ENCODE peak calls at places on chromosomes 7 and 10, in ten cellular contexts. One of them, this sample, is unnamed.

GRCh38 chr7:1030444-1031070 is 13.8 kb upstream of the GPR146 start:
- DNase-seq in fibroblast of pulmonary artery: no peak
- DNase-seq in heart right ventricle: no peak
- DNase-seq in CD8-positive, alpha-beta T cell: no peak
- DNase-seq in left lung: no peak
- DNase-seq in cardiac fibroblast: no peak
- DNase-seq in tibial artery: no peak
- DNase-seq in astrocyte of the spinal cord: no peak
- DNase-seq in choroid plexus epithelial cell: no peak
- DNase-seq in stomach: no peak
- DNase-seq in this sample: no peak

GRCh38 chr7:18698258-18698734 is 202.7 kb downstream of the HDAC9 start:
- DNase-seq in fibroblast of pulmonary artery: no peak
- DNase-seq in heart right ventricle: no peak
- DNase-seq in CD8-positive, alpha-beta T cell: no peak
- DNase-seq in left lung: no peak
- DNase-seq in cardiac fibroblast: no peak
- DNase-seq in tibial artery: no peak
- DNase-seq in astrocyte of the spinal cord: no peak
- DNase-seq in choroid plexus epithelial cell: no peak
- DNase-seq in stomach: no peak
- DNase-seq in this sample: no peak

GRCh38 chr10:28214185-28214584 is 88.7 kb downstream of the MPP7 start:
- DNase-seq in fibroblast of pulmonary artery: no peak
- DNase-seq in heart right ventricle: no peak
- DNase-seq in CD8-positive, alpha-beta T cell: no peak
- DNase-seq in left lung: no peak
- DNase-seq in cardiac fibroblast: no peak
- DNase-seq in tibial artery: no peak
- DNase-seq in astrocyte of the spinal cord: no peak
- DNase-seq in choroid plexus epithelial cell: no peak
- DNase-seq in stomach: no peak
- DNase-seq in this sample: no peak

GRCh38 chr10:43691503-43691902 is 42.8 kb upstream of the ZNF32 start:
- DNase-seq in fibroblast of pulmonary artery: peak
- DNase-seq in heart right ventricle: no peak
- DNase-seq in CD8-positive, alpha-beta T cell: no peak
- DNase-seq in left lung: no peak
- DNase-seq in cardiac fibroblast: peak
- DNase-seq in tibial artery: no peak
- DNase-seq in astrocyte of the spinal cord: no peak
- DNase-seq in choroid plexus epithelial cell: no peak
- DNase-seq in stomach: no peak
- DNase-seq in this sample: peak

GRCh38 chr10:88979153-88979562 is 11.4 kb upstream of the FAS start:
- DNase-seq in fibroblast of pulmonary artery: peak
- DNase-seq in heart right ventricle: no peak
- DNase-seq in CD8-positive, alpha-beta T cell: no peak
- DNase-seq in left lung: peak
- DNase-seq in cardiac fibroblast: peak
- DNase-seq in tibial artery: peak
- DNase-seq in astrocyte of the spinal cord: peak
- DNase-seq in choroid plexus epithelial cell: peak
- DNase-seq in stomach: no peak
- DNase-seq in this sample: peak

GRCh38 chr10:17847586-17848296 is 38.6 kb downstream of the MRC1 start:
- DNase-seq in fibroblast of pulmonary artery: peak
- DNase-seq in heart right ventricle: no peak
- DNase-seq in CD8-positive, alpha-beta T cell: no peak
- DNase-seq in left lung: no peak
- DNase-seq in cardiac fibroblast: peak
- DNase-seq in tibial artery: no peak
- DNase-seq in astrocyte of the spinal cord: peak
- DNase-seq in choroid plexus epithelial cell: peak
- DNase-seq in stomach: no peak
- DNase-seq in this sample: peak

GRCh38 chr10:70985824-70986336 is 97.5 kb upstream of the PCBD1 start:
- DNase-seq in fibroblast of pulmonary artery: no peak
- DNase-seq in heart right ventricle: peak
- DNase-seq in CD8-positive, alpha-beta T cell: no peak
- DNase-seq in left lung: no peak
- DNase-seq in cardiac fibroblast: no peak
- DNase-seq in tibial artery: no peak
- DNase-seq in astrocyte of the spinal cord: no peak
- DNase-seq in choroid plexus epithelial cell: no peak
- DNase-seq in stomach: peak
- DNase-seq in this sample: no peak

GRCh38 chr10:18229839-18230238 is 89.6 kb downstream of the CACNB2 start:
- DNase-seq in fibroblast of pulmonary artery: no peak
- DNase-seq in heart right ventricle: no peak
- DNase-seq in CD8-positive, alpha-beta T cell: no peak
- DNase-seq in left lung: no peak
- DNase-seq in cardiac fibroblast: no peak
- DNase-seq in tibial artery: no peak
- DNase-seq in astrocyte of the spinal cord: no peak
- DNase-seq in choroid plexus epithelial cell: peak
- DNase-seq in stomach: no peak
- DNase-seq in this sample: peak

GRCh38 chr10:125104559-125104958 is 55.8 kb downstream of the CTBP2 start:
- DNase-seq in fibroblast of pulmonary artery: no peak
- DNase-seq in heart right ventricle: no peak
- DNase-seq in CD8-positive, alpha-beta T cell: no peak
- DNase-seq in left lung: no peak
- DNase-seq in cardiac fibroblast: no peak
- DNase-seq in tibial artery: no peak
- DNase-seq in astrocyte of the spinal cord: no peak
- DNase-seq in choroid plexus epithelial cell: no peak
- DNase-seq in stomach: peak
- DNase-seq in this sample: no peak

GRCh38 chr7:52257890-52258289 is 777.5 kb upstream of the POM121L12 start:
- DNase-seq in fibroblast of pulmonary artery: no peak
- DNase-seq in heart right ventricle: peak
- DNase-seq in CD8-positive, alpha-beta T cell: no peak
- DNase-seq in left lung: no peak
- DNase-seq in cardiac fibroblast: no peak
- DNase-seq in tibial artery: no peak
- DNase-seq in astrocyte of the spinal cord: no peak
- DNase-seq in choroid plexus epithelial cell: no peak
- DNase-seq in stomach: no peak
- DNase-seq in this sample: no peak

GRCh38 chr7:48173983-48174382 is 2.7 kb downstream of the ABCA13 start:
- DNase-seq in fibroblast of pulmonary artery: peak
- DNase-seq in heart right ventricle: no peak
- DNase-seq in CD8-positive, alpha-beta T cell: no peak
- DNase-seq in left lung: no peak
- DNase-seq in cardiac fibroblast: no peak
- DNase-seq in tibial artery: no peak
- DNase-seq in astrocyte of the spinal cord: peak
- DNase-seq in choroid plexus epithelial cell: peak
- DNase-seq in stomach: no peak
- DNase-seq in this sample: peak

GRCh38 chr7:150339369-150339768 is 2.1 kb downstream of the RARRES2 start:
- DNase-seq in fibroblast of pulmonary artery: no peak
- DNase-seq in heart right ventricle: no peak
- DNase-seq in CD8-positive, alpha-beta T cell: no peak
- DNase-seq in left lung: no peak
- DNase-seq in cardiac fibroblast: no peak
- DNase-seq in tibial artery: no peak
- DNase-seq in astrocyte of the spinal cord: no peak
- DNase-seq in choroid plexus epithelial cell: peak
- DNase-seq in stomach: no peak
- DNase-seq in this sample: no peak

GRCh38 chr7:105367458-105367857 is 21.3 kb downstream of the SRPK2 start:
- DNase-seq in fibroblast of pulmonary artery: no peak
- DNase-seq in heart right ventricle: no peak
- DNase-seq in CD8-positive, alpha-beta T cell: no peak
- DNase-seq in left lung: no peak
- DNase-seq in cardiac fibroblast: no peak
- DNase-seq in tibial artery: no peak
- DNase-seq in astrocyte of the spinal cord: no peak
- DNase-seq in choroid plexus epithelial cell: no peak
- DNase-seq in stomach: no peak
- DNase-seq in this sample: no peak

DNA sequence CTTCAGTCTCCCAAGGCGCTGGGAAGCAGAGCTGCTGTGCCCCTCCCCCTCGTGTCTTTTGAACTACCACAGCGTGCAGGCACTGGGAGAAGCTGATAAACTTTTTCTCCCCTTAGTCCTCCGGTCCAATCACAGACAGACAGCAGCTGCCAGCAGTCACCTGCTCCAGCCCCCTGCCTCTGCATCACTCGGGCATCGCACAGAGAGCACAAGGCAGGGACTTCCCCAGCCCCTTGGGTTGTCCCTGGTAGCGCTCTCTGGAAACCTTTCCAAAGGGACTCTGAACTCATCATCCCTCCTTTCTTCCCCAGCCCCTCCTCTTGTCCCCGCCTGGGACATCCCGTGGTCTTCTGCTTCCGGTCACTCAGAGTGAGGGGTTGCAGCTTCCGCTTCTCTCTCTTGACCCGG is 1.4 kb upstream of the NEUROG3 start:
- DNase-seq in fibroblast of pulmonary artery: no peak
- DNase-seq in heart right ventricle: no peak
- DNase-seq in CD8-positive, alpha-beta T cell: no peak
- DNase-seq in left lung: no peak
- DNase-seq in cardiac fibroblast: no peak
- DNase-seq in tibial artery: no peak
- DNase-seq in astrocyte of the spinal cord: no peak
- DNase-seq in choroid plexus epithelial cell: no peak
- DNase-seq in stomach: no peak
- DNase-seq in this sample: no peak
- H3K4me3 ChIP-seq in fibroblast of pulmonary artery: no peak
- H3K4me3 ChIP-seq in heart right ventricle: no peak
- H3K4me3 ChIP-seq in CD8-positive, alpha-beta T cell: no peak
- H3K4me3 ChIP-seq in left lung: no peak
- H3K4me3 ChIP-seq in cardiac fibroblast: no peak
- H3K4me3 ChIP-seq in tibial artery: no peak
- H3K4me3 ChIP-seq in astrocyte of the spinal cord: no peak
- H3K4me3 ChIP-seq in choroid plexus epithelial cell: no peak
- H3K4me3 ChIP-seq in stomach: no peak
- H3K4me3 ChIP-seq in this sample: no peak

GRCh38 chr10:94630017-94630688 is 53.4 kb upstream of the CYP2C18 start:
- DNase-seq in fibroblast of pulmonary artery: peak
- DNase-seq in heart right ventricle: no peak
- DNase-seq in CD8-positive, alpha-beta T cell: no peak
- DNase-seq in left lung: no peak
- DNase-seq in cardiac fibroblast: peak
- DNase-seq in tibial artery: no peak
- DNase-seq in astrocyte of the spinal cord: peak
- DNase-seq in choroid plexus epithelial cell: peak
- DNase-seq in stomach: no peak
- DNase-seq in this sample: peak
- TF ChIP-seq CTCF in fibroblast of pulmonary artery: peak
- TF ChIP-seq CTCF in heart right ventricle: peak
- TF ChIP-seq CTCF in CD8-positive, alpha-beta T cell: peak
- TF ChIP-seq CTCF in left lung: peak
- TF ChIP-seq CTCF in cardiac fibroblast: peak
- TF ChIP-seq CTCF in tibial artery: peak
- TF ChIP-seq CTCF in astrocyte of the spinal cord: peak
- TF ChIP-seq CTCF in choroid plexus epithelial cell: peak
- TF ChIP-seq CTCF in stomach: no peak
- TF ChIP-seq CTCF in this sample: peak

GRCh38 chr7:39659356-39660013 is 36.1 kb downstream of the RALA start:
- DNase-seq in fibroblast of pulmonary artery: no peak
- DNase-seq in heart right ventricle: no peak
- DNase-seq in CD8-positive, alpha-beta T cell: no peak
- DNase-seq in left lung: no peak
- DNase-seq in cardiac fibroblast: no peak
- DNase-seq in tibial artery: no peak
- DNase-seq in astrocyte of the spinal cord: no peak
- DNase-seq in choroid plexus epithelial cell: no peak
- DNase-seq in stomach: no peak
- DNase-seq in this sample: peak
- H3K4me3 ChIP-seq in fibroblast of pulmonary artery: no peak
- H3K4me3 ChIP-seq in heart right ventricle: no peak
- H3K4me3 ChIP-seq in CD8-positive, alpha-beta T cell: no peak
- H3K4me3 ChIP-seq in left lung: no peak
- H3K4me3 ChIP-seq in cardiac fibroblast: no peak
- H3K4me3 ChIP-seq in tibial artery: no peak
- H3K4me3 ChIP-seq in astrocyte of the spinal cord: no peak
- H3K4me3 ChIP-seq in choroid plexus epithelial cell: no peak
- H3K4me3 ChIP-seq in stomach: no peak
- H3K4me3 ChIP-seq in this sample: no peak

GRCh38 chr7:103628742-103629141 is 182.7 kb upstream of the SLC26A5 start:
- DNase-seq in fibroblast of pulmonary artery: no peak
- DNase-seq in heart right ventricle: no peak
- DNase-seq in CD8-positive, alpha-beta T cell: no peak
- DNase-seq in left lung: no peak
- DNase-seq in cardiac fibroblast: no peak
- DNase-seq in tibial artery: no peak
- DNase-seq in astrocyte of the spinal cord: no peak
- DNase-seq in choroid plexus epithelial cell: no peak
- DNase-seq in stomach: no peak
- DNase-seq in this sample: no peak
- TF ChIP-seq CTCF in fibroblast of pulmonary artery: no peak
- TF ChIP-seq CTCF in heart right ventricle: no peak
- TF ChIP-seq CTCF in CD8-positive, alpha-beta T cell: no peak
- TF ChIP-seq CTCF in left lung: no peak
- TF ChIP-seq CTCF in cardiac fibroblast: no peak
- TF ChIP-seq CTCF in tibial artery: no peak
- TF ChIP-seq CTCF in astrocyte of the spinal cord: no peak
- TF ChIP-seq CTCF in choroid plexus epithelial cell: no peak
- TF ChIP-seq CTCF in stomach: no peak
- TF ChIP-seq CTCF in this sample: no peak